ENCODE peak calls at places on chromosomes 3 and 15, in four cellular contexts. F, N, A and D are unnamed samples.

GRCh38 chr3:66412176-66412887 is 88.5 kb downstream of the LRIG1 start:
- DNase-seq in F (no peak), N (no peak), A (no peak), D (no peak)

GRCh38 chr3:127485396-127486170 is 105.0 kb downstream of the TPRA1 start:
- DNase-seq in F (no peak), N (no peak), A (no peak), D (no peak)

GRCh38 chr3:182682263-182683229 is 110.8 kb upstream of the ATP11B start:
- DNase-seq in F (no peak), N (peak), A (peak), D (peak)

GRCh38 chr15:45150997-45151396 is 21.2 kb downstream of the DUOX1 start:
- DNase-seq in F (no peak), N (no peak), A (no peak), D (no peak)

GRCh38 chr3:54278960-54279359 is 156.6 kb downstream of the CACNA2D3 start:
- DNase-seq in F (peak), N (no peak), A (no peak), D (no peak)

GRCh38 chr3:158958873-158959272 is 157.0 kb downstream of the MFSD1 start:
- DNase-seq in F (no peak), N (no peak), A (no peak), D (no peak)

GRCh38 chr3:46361408-46362283 is 7.7 kb downstream of the CCR2 start:
- DNase-seq in F (no peak), N (no peak), A (no peak), D (no peak)

GRCh38 chr15:89852342-89853005 is 37.8 kb upstream of the ANPEP start:
- DNase-seq in F (no peak), N (peak), A (no peak), D (no peak)

GRCh38 chr3:113758389-113759029 is 11.7 kb downstream of the ATP6V1A start:
- DNase-seq in F (no peak), N (no peak), A (no peak), D (no peak)

GRCh38 chr3:184354121-184354728 is 7.2 kb downstream of the CLCN2 start:
- DNase-seq in F (no peak), N (peak), A (no peak), D (no peak)

GRCh38 chr3:14332392-14332791 is 70.0 kb upstream of the SLC6A6 start:
- DNase-seq in F (no peak), N (no peak), A (no peak), D (no peak)

GRCh38 chr15:99209326-99209725 is 40.1 kb downstream of the TTC23 start:
- DNase-seq in F (no peak), N (no peak), A (no peak), D (no peak)

GRCh38 chr15:40289140-40289775 is 6.4 kb upstream of the ANKRD63 start:
- DNase-seq in F (no peak), N (no peak), A (no peak), D (no peak)

GRCh38 chr15:74954515-74954914 is 2.1 kb downstream of the RPP25 start:
- DNase-seq in F (no peak), N (no peak), A (no peak), D (no peak)

GRCh38 chr3:126834596-126835471 is 130.8 kb downstream of the CHCHD6 start:
- DNase-seq in F (no peak), N (no peak), A (no peak), D (no peak)

GRCh38 chr15:58469432-58470353 is 37.9 kb downstream of the LIPC start:
- DNase-seq in F (peak), N (peak), A (no peak), D (peak)

GRCh38 chr3:5197022-5197421 is 9.5 kb downstream of the EDEM1 start:
- DNase-seq in F (no peak), N (no peak), A (no peak), D (no peak)

GRCh38 chr15:31311735-31312134 is 14.9 kb upstream of the KLF13 start:
- DNase-seq in F (no peak), N (no peak), A (no peak), D (no peak)

GRCh38 chr3:44136421-44136820 is 105.3 kb upstream of the TOPAZ1 start:
- DNase-seq in F (no peak), N (no peak), A (no peak), D (no peak)

GRCh38 chr3:119681279-119681678 is 4.1 kb upstream of the COX17 start:
- DNase-seq in F (peak), N (peak), A (no peak), D (peak)

GRCh38 chr3:901953-902778 is 190.7 kb upstream of the CNTN6 start:
- DNase-seq in F (no peak), N (no peak), A (no peak), D (no peak)

GRCh38 chr3:189139631-189140030 is 32.1 kb upstream of the TPRG1 start:
- DNase-seq in F (no peak), N (no peak), A (no peak), D (no peak)

GRCh38 chr3:42314411-42314810 is 48.4 kb upstream of the CCK start:
- DNase-seq in F (peak), N (no peak), A (no peak), D (no peak)

GRCh38 chr3:183629546-183630301 is 5.7 kb upstream of the KLHL24 start:
- DNase-seq in F (no peak), N (no peak), A (no peak), D (no peak)

GRCh38 chr15:41892621-41893421 is 1.0 kb downstream of the SPTBN5 start:
- DNase-seq in F (no peak), N (no peak), A (no peak), D (no peak)

GRCh38 chr3:50418845-50419244 is 59.5 kb upstream of the TMEM115 start:
- DNase-seq in F (no peak), N (no peak), A (no peak), D (peak)

GRCh38 chr3:56468184-56469106 is at the start of gene ERC2:
- DNase-seq in F (no peak), N (peak), A (no peak), D (peak)

GRCh38 chr3:94928921-94929320 is 866.1 kb downstream of the NSUN3 start:
- DNase-seq in F (no peak), N (peak), A (no peak), D (no peak)

GRCh38 chr15:48677821-48678220 is 32.3 kb upstream of the FBN1 start:
- DNase-seq in F (no peak), N (no peak), A (no peak), D (no peak)

GRCh38 chr3:48592519-48593087 is 2.5 kb downstream of the COL7A1 start:
- DNase-seq in F (no peak), N (no peak), A (no peak), D (no peak)

GRCh38 chr3:14502472-14502871 is 37.7 kb downstream of the GRIP2 start:
- DNase-seq in F (no peak), N (no peak), A (no peak), D (no peak)

GRCh38 chr3:43394071-43394501 is 107.7 kb downstream of the SNRK start:
- DNase-seq in F (no peak), N (no peak), A (no peak), D (no peak)

GRCh38 chr3:154428369-154429206 is 1.4 kb downstream of the GPR149 start:
- DNase-seq in F (no peak), N (no peak), A (no peak), D (no peak)

GRCh38 chr3:58575986-58576652 is 1.1 kb downstream of the FAM107A start:
- DNase-seq in F (no peak), N (no peak), A (no peak), D (no peak)

GRCh38 chr15:50828610-50829206 is 63.2 kb upstream of the SPPL2A start:
- DNase-seq in F (peak), N (peak), A (no peak), D (peak)

GRCh38 chr3:11655188-11655928 is 11.6 kb upstream of the VGLL4 start:
- DNase-seq in F (peak), N (no peak), A (no peak), D (no peak)

GRCh38 chr3:125433091-125433534 is 58.0 kb upstream of the ZNF148 start:
- DNase-seq in F (no peak), N (no peak), A (no peak), D (no peak)

GRCh38 chr3:5220667-5221431 is 33.3 kb downstream of the EDEM1 start:
- DNase-seq in F (no peak), N (no peak), A (no peak), D (no peak)

GRCh38 chr3:167913218-167913902 is 177.8 kb downstream of the SERPINI1 start:
- DNase-seq in F (peak), N (no peak), A (no peak), D (peak)

GRCh38 chr15:78303729-78304486 is 4.5 kb upstream of the SKIC8 start:
- DNase-seq in F (no peak), N (no peak), A (no peak), D (no peak)
- H3K9ac ChIP-seq in F (peak), N (peak), A (no peak), D (peak)

DNA sequence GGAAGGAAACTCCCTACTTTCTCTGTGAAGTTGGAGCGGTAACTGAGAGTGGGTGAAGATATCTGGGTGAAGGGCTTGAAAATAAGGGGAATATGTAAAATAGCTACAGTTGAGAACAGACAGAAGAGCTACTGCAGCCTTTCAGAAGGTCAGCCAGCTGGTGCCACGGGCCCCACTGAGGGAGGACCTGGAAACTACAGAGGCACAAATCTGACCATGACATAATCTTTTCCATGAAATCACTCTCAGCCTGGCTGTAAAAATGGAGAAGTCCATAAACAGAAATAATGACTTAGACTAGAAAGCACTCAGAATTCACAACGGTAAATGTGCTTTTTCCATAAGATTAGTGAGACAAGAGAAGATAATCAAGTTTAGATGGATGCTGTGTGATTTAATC is 46.4 kb downstream of the ST3GAL6 start:
- DNase-seq in F (no peak), N (no peak), A (no peak), D (no peak)
- TF ChIP-seq ZNF274 in F (no peak), N (no peak), A (no peak), D (no peak)

GRCh38 chr15:83446904-83447708 is at the start of gene SH3GL3:
- DNase-seq in F (peak), N (no peak), A (no peak), D (peak)
- TF ChIP-seq YY1 in F (no peak), N (no peak), A (no peak), D (no peak)

GRCh38 chr3:134369861-134370596 is 4.2 kb downstream of the AMOTL2 start:
- DNase-seq in F (no peak), N (no peak), A (no peak), D (no peak)

GRCh38 chr3:134369231-134369741 is 5.0 kb downstream of the AMOTL2 start:
- DNase-seq in F (no peak), N (no peak), A (no peak), D (no peak)

GRCh38 chr3:134371542-134372324 is 2.5 kb downstream of the AMOTL2 start:
- DNase-seq in F (no peak), N (no peak), A (no peak), D (no peak)

GRCh38 chr3:134372405-134373277 is 1.6 kb downstream of the AMOTL2 start:
- DNase-seq in F (no peak), N (no peak), A (no peak), D (no peak)

GRCh38 chr3:134370611-134371451 is 3.4 kb downstream of the AMOTL2 start:
- DNase-seq in F (no peak), N (no peak), A (no peak), D (no peak)
- H3K9ac ChIP-seq in F (no peak), N (no peak), A (no peak), D (peak)

GRCh38 chr3:97662808-97663207 is 101.8 kb upstream of the ARL6 start:
- DNase-seq in F (no peak), N (no peak), A (no peak), D (peak)

GRCh38 chr3:97662264-97662663 is 102.3 kb upstream of the ARL6 start:
- DNase-seq in F (no peak), N (no peak), A (no peak), D (no peak)

DNA sequence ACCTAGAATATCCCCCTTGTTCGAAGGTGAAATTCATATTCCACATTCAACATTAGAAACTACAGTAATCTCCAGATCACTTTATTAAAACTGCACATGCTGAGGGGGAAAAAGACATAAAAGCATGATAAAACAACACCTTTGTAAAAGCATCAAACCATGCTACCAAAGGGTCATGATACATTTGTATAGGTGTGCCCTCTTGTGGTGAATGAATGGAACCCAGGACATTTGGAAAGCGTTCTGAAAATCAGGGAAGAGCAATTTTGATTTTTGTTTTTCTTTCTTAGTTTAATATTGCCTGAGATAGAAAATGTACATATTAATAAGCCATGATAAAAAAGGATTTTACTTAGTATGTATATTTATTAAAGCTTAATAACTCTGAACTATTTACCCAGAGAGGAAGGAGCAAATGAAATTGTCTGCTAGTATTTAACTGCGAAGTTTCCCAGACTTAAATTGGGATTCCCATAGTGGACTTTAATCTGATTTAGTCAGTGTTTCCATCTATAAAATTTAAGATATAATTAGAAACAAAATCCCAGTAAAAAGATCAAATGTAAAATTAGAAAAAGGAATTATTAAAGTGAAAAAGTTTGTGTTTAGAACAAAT is 105.8 kb upstream of the ARL6 start:
- DNase-seq in F (peak), N (peak), A (no peak), D (peak)
- TF ChIP-seq ZNF274 in F (no peak), N (no peak), A (no peak), D (no peak)